ENCODE peak calls at places on chromosomes 7 and 10, in nine cellular contexts. J, R, O, F, D, V, S, B and U are unnamed samples.

GRCh38 chr7:32447218-32447617 is 43.0 kb downstream of the LSM5 start:
- DNase-seq in D (peak), J (no peak), V (no peak), S (no peak), B (no peak), F (no peak), R (no peak), O (no peak), U (no peak)

GRCh38 chr7:129949292-129950133 is 3.2 kb downstream of the UBE2H start:
- DNase-seq in R (peak), O (peak), D (peak), S (peak), F (peak), J (peak), V (peak), B (peak), U (peak)

GRCh38 chr10:122057841-122058240 is 68.9 kb downstream of the TACC2 start:
- DNase-seq in F (no peak), R (no peak), S (no peak), J (no peak), V (no peak), O (peak), B (no peak), D (no peak), U (no peak)

GRCh38 chr7:46127805-46128204 is 206.7 kb upstream of the IGFBP3 start:
- DNase-seq in O (no peak), B (no peak), D (no peak), S (no peak), J (no peak), F (no peak), R (no peak), V (no peak), U (no peak)

GRCh38 chr7:44971991-44972441 is 6.8 kb downstream of the MYO1G start:
- DNase-seq in B (no peak), V (no peak), R (no peak), F (no peak), J (no peak), S (no peak), D (no peak), O (no peak), U (no peak)

GRCh38 chr7:93226310-93226709 is at the start of gene HEPACAM2:
- DNase-seq in O (no peak), R (no peak), B (no peak), F (no peak), S (no peak), D (no peak), J (no peak), V (no peak), U (no peak)

GRCh38 chr10:51273572-51273971 is 199.3 kb downstream of the PRKG1 start:
- DNase-seq in J (no peak), R (no peak), B (no peak), O (no peak), V (no peak), S (no peak), F (no peak), D (no peak), U (no peak)

GRCh38 chr10:106615081-106615480 is 549.4 kb downstream of the SORCS1 start:
- DNase-seq in D (peak), B (no peak), R (peak), V (no peak), J (no peak), F (no peak), O (no peak), S (no peak), U (peak)

GRCh38 chr10:70594161-70594560 is 8.4 kb downstream of the PRF1 start:
- DNase-seq in B (no peak), J (no peak), V (no peak), S (no peak), R (no peak), O (no peak), D (no peak), F (no peak), U (no peak)

GRCh38 chr10:52491246-52492000 is 177.3 kb downstream of the DKK1 start:
- DNase-seq in B (no peak), J (no peak), S (no peak), O (no peak), R (peak), V (no peak), F (peak), D (no peak), U (no peak)

GRCh38 chr7:47833211-47833610 is 115.1 kb downstream of the PKD1L1 start:
- DNase-seq in B (no peak), D (no peak), F (no peak), J (peak), R (no peak), V (no peak), S (no peak), O (no peak), U (no peak)

GRCh38 chr7:11751807-11752389 is 80.1 kb downstream of the THSD7A start:
- DNase-seq in V (no peak), S (no peak), B (no peak), D (peak), F (peak), J (no peak), R (no peak), O (peak), U (peak)

GRCh38 chr10:4678023-4678950 is 147.7 kb upstream of the AKR1E2 start:
- DNase-seq in F (peak), D (no peak), S (no peak), B (no peak), V (no peak), J (no peak), O (no peak), R (peak), U (peak)

GRCh38 chr10:102065561-102066420 is 642 bp downstream of the HPS6 start:
- DNase-seq in O (peak), R (peak), B (peak), J (peak), S (no peak), V (peak), D (peak), F (no peak), U (peak)

GRCh38 chr7:116583653-116584052 is 58.8 kb downstream of the CAV1 start:
- DNase-seq in D (no peak), R (peak), S (no peak), F (no peak), V (peak), J (peak), B (no peak), O (no peak), U (no peak)

GRCh38 chr10:97519342-97519741 is 20.6 kb downstream of the UBTD1 start:
- DNase-seq in J (no peak), D (no peak), F (no peak), B (no peak), O (no peak), V (no peak), S (no peak), R (peak), U (no peak)

GRCh38 chr10:63068246-63068645 is 64.9 kb upstream of the NRBF2 start:
- DNase-seq in D (no peak), B (no peak), R (peak), F (peak), V (peak), S (no peak), O (no peak), J (no peak), U (no peak)

GRCh38 chr7:362416-363096 is 72.6 kb downstream of the FOXL3 start:
- DNase-seq in D (no peak), O (no peak), B (no peak), V (no peak), S (no peak), F (peak), R (peak), J (no peak), U (no peak)

GRCh38 chr7:99560834-99561734 is 2.6 kb downstream of the ZNF655 start:
- DNase-seq in F (no peak), B (no peak), V (no peak), R (no peak), J (no peak), O (no peak), D (no peak), S (no peak), U (no peak)

GRCh38 chr7:102988088-102988487 is 75.3 kb downstream of the LRRC17 start:
- DNase-seq in F (no peak), V (no peak), B (no peak), S (no peak), J (no peak), D (no peak), R (no peak), O (no peak), U (no peak)

GRCh38 chr10:123464428-123465323 is 201.5 kb upstream of the GPR26 start:
- DNase-seq in D (no peak), B (no peak), V (no peak), O (no peak), R (no peak), J (no peak), F (no peak), S (no peak), U (no peak)

GRCh38 chr10:124717911-124718734 is 26.1 kb downstream of the FAM53B start:
- DNase-seq in D (no peak), O (no peak), B (no peak), F (no peak), V (no peak), J (no peak), R (no peak), S (no peak), U (no peak)

GRCh38 chr10:119762035-119762434 is 36.2 kb downstream of the INPP5F start:
- DNase-seq in F (no peak), V (no peak), O (no peak), R (no peak), B (no peak), S (no peak), D (no peak), J (no peak), U (no peak)

GRCh38 chr7:116354546-116355422 is 144.4 kb downstream of the TES start:
- DNase-seq in R (peak), V (no peak), J (no peak), B (peak), F (peak), S (peak), O (no peak), D (peak), U (peak)

GRCh38 chr10:100364735-100365391 is 17.8 kb downstream of the SCD start:
- DNase-seq in O (no peak), B (peak), S (peak), V (no peak), R (peak), J (no peak), F (peak), D (peak), U (peak)

GRCh38 chr10:110016037-110016436 is 8.3 kb downstream of the ADD3 start:
- DNase-seq in R (no peak), O (peak), F (peak), V (no peak), B (peak), J (peak), D (peak), S (no peak), U (peak)

GRCh38 chr7:132472463-132473120 is 103.7 kb downstream of the PLXNA4 start:
- DNase-seq in D (no peak), O (no peak), V (no peak), S (no peak), F (peak), B (peak), R (peak), J (no peak), U (peak)

GRCh38 chr7:84923348-84923747 is 263.5 kb downstream of the SEMA3D start:
- DNase-seq in O (no peak), B (no peak), R (no peak), S (no peak), F (no peak), D (no peak), V (no peak), J (no peak), U (no peak)

GRCh38 chr7:135160858-135161653 is 9.5 kb downstream of the CYREN start:
- DNase-seq in V (no peak), J (peak), F (no peak), D (peak), O (no peak), R (no peak), S (no peak), B (peak), U (no peak)

GRCh38 chr7:31688990-31689389 is 2.0 kb downstream of the PPP1R17 start:
- DNase-seq in O (no peak), F (no peak), D (no peak), S (no peak), B (no peak), R (no peak), J (no peak), V (no peak), U (no peak)

GRCh38 chr7:37740398-37740797 is 56.8 kb downstream of the GPR141 start:
- DNase-seq in O (no peak), R (no peak), F (no peak), J (no peak), S (no peak), B (no peak), V (no peak), D (no peak), U (no peak)

DNA sequence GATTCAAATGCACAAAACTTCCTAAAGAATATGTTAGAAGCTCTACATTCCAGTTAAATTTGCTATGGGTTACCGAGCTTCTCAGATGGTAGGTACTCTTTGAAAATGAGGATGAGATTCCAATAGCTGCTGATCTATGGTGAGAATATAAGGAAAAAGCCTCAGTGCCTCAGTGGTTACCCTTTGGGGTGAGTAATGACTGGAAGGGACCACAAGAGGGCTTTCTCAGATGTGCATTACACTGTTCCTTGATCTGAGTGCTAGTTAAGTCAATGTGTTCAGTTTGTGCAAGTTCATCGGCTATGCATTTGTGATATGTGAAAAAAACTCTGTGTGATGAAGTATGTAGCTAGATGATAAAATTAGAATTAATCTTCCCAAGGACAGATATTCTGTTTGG is 3.5 kb downstream of the NRCAM start:
- DNase-seq in V (peak), F (peak), S (peak), R (peak), D (peak), J (peak), O (peak), B (peak), U (peak)
- TF ChIP-seq EZH2phosphoT487 in V (no peak), F (no peak), S (no peak), R (no peak), D (no peak), J (no peak), O (no peak), B (no peak), U (no peak)

GRCh38 chr10:79082035-79082373 is 13.2 kb downstream of the ZMIZ1 start:
- DNase-seq in S (no peak), O (no peak), D (no peak), J (no peak), B (no peak), F (no peak), V (no peak), R (no peak), U (no peak)
- H3K27ac ChIP-seq in S (no peak), O (no peak), D (no peak), J (no peak), B (peak), F (peak), V (no peak), R (peak), U (no peak)

DNA sequence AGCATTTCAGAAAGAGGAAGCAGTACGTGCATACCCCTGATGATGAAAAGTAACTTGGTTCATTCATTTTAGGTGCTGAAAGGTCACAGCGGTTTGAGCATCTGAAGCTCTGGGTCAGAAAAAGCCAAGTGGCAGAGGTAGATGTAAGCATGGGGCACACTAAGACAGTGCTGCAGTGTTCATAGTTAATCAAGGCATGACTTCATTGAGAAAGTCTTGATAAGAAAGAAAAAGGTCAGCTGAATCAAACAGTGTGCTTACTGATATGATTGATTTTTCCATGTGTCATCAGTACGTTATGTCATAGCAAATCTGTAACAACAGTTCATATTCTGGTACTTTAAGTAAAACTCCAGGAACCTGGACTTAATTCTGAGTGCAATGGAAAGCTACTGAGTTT is 107.7 kb upstream of the PCLO start:
- DNase-seq in F (no peak), O (no peak), R (no peak), D (no peak), B (no peak), J (no peak), V (no peak), S (no peak), U (no peak)
- TF ChIP-seq EZH2phosphoT487 in F (no peak), O (no peak), R (no peak), D (no peak), B (no peak), J (no peak), V (no peak), S (no peak), U (no peak)

DNA sequence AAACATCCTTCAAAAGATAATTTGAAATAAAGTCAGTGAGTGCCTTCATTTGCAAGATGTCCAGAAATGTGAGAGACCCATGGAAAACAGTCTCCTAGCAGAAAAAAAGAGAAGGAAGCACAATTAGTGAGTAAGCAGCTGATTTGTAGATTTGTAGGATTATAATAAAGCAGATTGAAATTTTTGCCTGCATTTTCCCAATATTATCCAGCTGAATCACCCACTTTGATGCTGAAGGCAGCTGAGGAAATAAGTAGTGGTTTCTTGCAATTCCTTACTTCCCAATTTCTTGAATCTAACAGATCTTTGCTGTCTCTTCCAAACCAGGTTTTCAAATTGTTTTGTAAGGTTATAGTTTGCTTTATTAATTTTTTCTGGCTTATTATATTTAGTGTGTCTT is 181.4 kb downstream of the GNAT3 start:
- DNase-seq in D (no peak), O (no peak), S (no peak), F (no peak), B (no peak), R (peak), V (no peak), J (no peak), U (no peak)
- H3K27ac ChIP-seq in D (no peak), O (no peak), S (no peak), F (no peak), B (no peak), R (no peak), V (no peak), J (no peak), U (no peak)

DNA sequence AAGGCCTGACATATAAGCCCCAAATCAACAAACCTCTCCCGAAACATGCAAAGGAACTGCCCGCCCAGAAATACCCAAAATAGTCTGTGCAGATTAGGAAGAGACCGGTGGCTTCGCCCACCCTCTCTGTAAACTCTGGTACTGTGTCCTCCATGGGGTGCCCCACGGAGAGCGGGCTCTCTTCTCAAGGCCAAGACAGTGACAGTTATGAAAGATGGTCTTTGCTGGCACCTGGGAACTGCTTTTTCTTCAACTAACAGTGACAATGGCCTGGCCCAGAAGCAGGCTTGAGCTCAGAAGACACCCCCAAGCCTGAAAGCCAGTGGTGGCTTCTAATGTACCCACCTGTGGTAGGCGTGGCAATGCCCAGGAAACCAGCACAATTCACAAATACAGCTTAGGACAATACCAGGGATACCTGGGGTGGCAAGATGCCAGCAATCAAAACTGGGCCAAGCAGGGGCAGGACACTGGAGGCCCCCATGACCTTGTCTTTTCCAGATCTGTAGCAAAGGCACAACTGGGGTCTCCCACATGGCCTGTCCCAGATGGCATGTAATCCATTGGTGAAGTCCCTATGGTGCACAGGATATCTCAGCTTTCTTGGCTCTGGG is 107.6 kb downstream of the NEURL1 start:
- DNase-seq in V (no peak), B (no peak), F (no peak), S (no peak), R (no peak), O (no peak), J (no peak), D (no peak), U (no peak)
- TF ChIP-seq EZH2phosphoT487 in V (no peak), B (no peak), F (no peak), S (no peak), R (no peak), O (no peak), J (no peak), D (no peak), U (no peak)